ENCODE peak calls at places on chromosomes 11 and 22, in six cellular contexts. One of them, this sample, is unnamed.

GRCh38 chr11:126277322-126277721 is 5.6 kb upstream of the TIRAP start:
- DNase-seq in K562: no peak
- DNase-seq in IMR-90: no peak
- DNase-seq in SK-N-SH: no peak
- DNase-seq in H1: no peak
- DNase-seq in HepG2: no peak
- DNase-seq in this sample: no peak

GRCh38 chr11:90434858-90435257 is 212.0 kb upstream of the CHORDC1 start:
- DNase-seq in K562: no peak
- DNase-seq in IMR-90: no peak
- DNase-seq in SK-N-SH: no peak
- DNase-seq in H1: no peak
- DNase-seq in HepG2: peak; percentile 35
- DNase-seq in this sample: no peak

GRCh38 chr11:130846606-130847005 is 69.7 kb downstream of the SNX19 start:
- DNase-seq in K562: no peak
- DNase-seq in IMR-90: peak; percentile 29
- DNase-seq in SK-N-SH: no peak
- DNase-seq in H1: no peak
- DNase-seq in HepG2: peak; percentile 20
- DNase-seq in this sample: no peak

GRCh38 chr22:40040927-40041326 is 46.2 kb downstream of the FAM83F start:
- DNase-seq in K562: peak; percentile 45
- DNase-seq in IMR-90: no peak
- DNase-seq in SK-N-SH: no peak
- DNase-seq in H1: no peak
- DNase-seq in HepG2: no peak
- DNase-seq in this sample: no peak

GRCh38 chr22:23915230-23915754 is 21.1 kb downstream of the MIF start:
- DNase-seq in K562: no peak
- DNase-seq in IMR-90: no peak
- DNase-seq in SK-N-SH: no peak
- DNase-seq in H1: no peak
- DNase-seq in HepG2: no peak
- DNase-seq in this sample: no peak

GRCh38 chr11:114129699-114130659 is 70.5 kb downstream of the ZBTB16 start:
- DNase-seq in K562: no peak
- DNase-seq in IMR-90: no peak
- DNase-seq in SK-N-SH: no peak
- DNase-seq in H1: no peak
- DNase-seq in HepG2: no peak
- DNase-seq in this sample: no peak

GRCh38 chr22:41742918-41743317 is 43.6 kb downstream of the MEI1 start:
- DNase-seq in K562: no peak
- DNase-seq in IMR-90: no peak
- DNase-seq in SK-N-SH: no peak
- DNase-seq in H1: no peak
- DNase-seq in HepG2: no peak
- DNase-seq in this sample: no peak

GRCh38 chr11:128716661-128717210 is 22.9 kb downstream of the FLI1 start:
- DNase-seq in K562: no peak
- DNase-seq in IMR-90: peak; percentile 62
- DNase-seq in SK-N-SH: no peak
- DNase-seq in H1: no peak
- DNase-seq in HepG2: no peak
- DNase-seq in this sample: no peak

GRCh38 chr22:20206709-20207215 is 55.9 kb upstream of the CCDC188 start:
- DNase-seq in K562: peak; percentile 87
- DNase-seq in IMR-90: peak; percentile 22
- DNase-seq in SK-N-SH: no peak
- DNase-seq in H1: no peak
- DNase-seq in HepG2: no peak
- DNase-seq in this sample: no peak

GRCh38 chr11:60756307-60757032 is at the start of gene MS4A15:
- DNase-seq in K562: peak; percentile 54
- DNase-seq in IMR-90: no peak
- DNase-seq in SK-N-SH: peak; percentile 57
- DNase-seq in H1: no peak
- DNase-seq in HepG2: peak; percentile 36
- DNase-seq in this sample: no peak

GRCh38 chr11:17814546-17814945 is 80.0 kb downstream of the KCNC1 start:
- DNase-seq in K562: no peak
- DNase-seq in IMR-90: no peak
- DNase-seq in SK-N-SH: no peak
- DNase-seq in H1: no peak
- DNase-seq in HepG2: no peak
- DNase-seq in this sample: no peak

GRCh38 chr11:64305075-64305690 is at the start of gene ESRRA:
- DNase-seq in K562: peak; percentile 99
- DNase-seq in IMR-90: peak; percentile 96
- DNase-seq in SK-N-SH: peak; percentile 100
- DNase-seq in H1: peak; percentile 99
- DNase-seq in HepG2: peak; percentile 97
- DNase-seq in this sample: peak; percentile 94

GRCh38 chr11:114438303-114438702 is 964 bp upstream of the REXO2 start:
- DNase-seq in K562: no peak
- DNase-seq in IMR-90: peak; percentile 4
- DNase-seq in SK-N-SH: no peak
- DNase-seq in H1: no peak
- DNase-seq in HepG2: no peak
- DNase-seq in this sample: no peak

GRCh38 chr22:36819112-36819511 is 2.3 kb upstream of the PVALB start:
- DNase-seq in K562: no peak
- DNase-seq in IMR-90: no peak
- DNase-seq in SK-N-SH: no peak
- DNase-seq in H1: no peak
- DNase-seq in HepG2: no peak
- DNase-seq in this sample: no peak

GRCh38 chr11:17845431-17845881 is 110.9 kb downstream of the KCNC1 start:
- DNase-seq in K562: no peak
- DNase-seq in IMR-90: peak; percentile 91
- DNase-seq in SK-N-SH: no peak
- DNase-seq in H1: no peak
- DNase-seq in HepG2: no peak
- DNase-seq in this sample: no peak

GRCh38 chr11:125174057-125174456 is 9.5 kb downstream of the PKNOX2 start:
- DNase-seq in K562: no peak
- DNase-seq in IMR-90: no peak
- DNase-seq in SK-N-SH: no peak
- DNase-seq in H1: no peak
- DNase-seq in HepG2: no peak
- DNase-seq in this sample: no peak

GRCh38 chr22:36323182-36323854 is 64.4 kb downstream of the MYH9 start:
- DNase-seq in K562: no peak
- DNase-seq in IMR-90: peak; percentile 71
- DNase-seq in SK-N-SH: no peak
- DNase-seq in H1: no peak
- DNase-seq in HepG2: no peak
- DNase-seq in this sample: no peak

GRCh38 chr11:69801513-69802335 is 17.5 kb downstream of the FGF3 start:
- DNase-seq in K562: peak; percentile 59
- DNase-seq in IMR-90: no peak
- DNase-seq in SK-N-SH: peak; percentile 75
- DNase-seq in H1: peak; percentile 59
- DNase-seq in HepG2: peak; percentile 34
- DNase-seq in this sample: no peak

GRCh38 chr11:88282789-88283188 is 54.7 kb downstream of the CTSC start:
- DNase-seq in K562: no peak
- DNase-seq in IMR-90: no peak
- DNase-seq in SK-N-SH: no peak
- DNase-seq in H1: no peak
- DNase-seq in HepG2: no peak
- DNase-seq in this sample: no peak

GRCh38 chr11:44290206-44290605 is 19.7 kb downstream of the ALX4 start:
- DNase-seq in K562: no peak
- DNase-seq in IMR-90: no peak
- DNase-seq in SK-N-SH: no peak
- DNase-seq in H1: no peak
- DNase-seq in HepG2: no peak
- DNase-seq in this sample: no peak

GRCh38 chr11:111910637-111911562 is 670 bp downstream of the CRYAB start:
- DNase-seq in K562: peak; percentile 82
- DNase-seq in IMR-90: no peak
- DNase-seq in SK-N-SH: no peak
- DNase-seq in H1: no peak
- DNase-seq in HepG2: no peak
- DNase-seq in this sample: no peak

GRCh38 chr22:36398602-36399472 is 11.1 kb upstream of the MYH9 start:
- DNase-seq in K562: no peak
- DNase-seq in IMR-90: peak; percentile 87
- DNase-seq in SK-N-SH: no peak
- DNase-seq in H1: no peak
- DNase-seq in HepG2: peak; percentile 51
- DNase-seq in this sample: no peak

GRCh38 chr11:11135820-11136476 is 217.1 kb downstream of the CSNK2A3 start:
- DNase-seq in K562: no peak
- DNase-seq in IMR-90: no peak
- DNase-seq in SK-N-SH: no peak
- DNase-seq in H1: no peak
- DNase-seq in HepG2: no peak
- DNase-seq in this sample: no peak

GRCh38 chr22:47129902-47130301 is 367.5 kb downstream of the TBC1D22A start:
- DNase-seq in K562: peak; percentile 77
- DNase-seq in IMR-90: no peak
- DNase-seq in SK-N-SH: no peak
- DNase-seq in H1: no peak
- DNase-seq in HepG2: no peak
- DNase-seq in this sample: no peak

GRCh38 chr11:121466063-121466794 is 13.5 kb upstream of the SORL1-AS1 start:
- DNase-seq in K562: no peak
- DNase-seq in IMR-90: peak; percentile 95
- DNase-seq in SK-N-SH: peak; percentile 79
- DNase-seq in H1: peak; percentile 78
- DNase-seq in HepG2: peak; percentile 76
- DNase-seq in this sample: no peak

GRCh38 chr11:8767466-8768142 is 85.0 kb downstream of the RPL27A start:
- DNase-seq in K562: no peak
- DNase-seq in IMR-90: no peak
- DNase-seq in SK-N-SH: no peak
- DNase-seq in H1: no peak
- DNase-seq in HepG2: no peak
- DNase-seq in this sample: no peak

GRCh38 chr11:82976786-82977185 is 75.2 kb downstream of the DDIAS start:
- DNase-seq in K562: no peak
- DNase-seq in IMR-90: no peak
- DNase-seq in SK-N-SH: no peak
- DNase-seq in H1: no peak
- DNase-seq in HepG2: no peak
- DNase-seq in this sample: no peak

GRCh38 chr22:47030881-47031627 is 268.6 kb downstream of the TBC1D22A start:
- DNase-seq in K562: no peak
- DNase-seq in IMR-90: no peak
- DNase-seq in SK-N-SH: no peak
- DNase-seq in H1: no peak
- DNase-seq in HepG2: no peak
- DNase-seq in this sample: no peak

GRCh38 chr11:17760102-17761029 is 25.8 kb downstream of the KCNC1 start:
- DNase-seq in K562: peak; percentile 87
- DNase-seq in IMR-90: peak; percentile 39
- DNase-seq in SK-N-SH: peak; percentile 68
- DNase-seq in H1: peak; percentile 77
- DNase-seq in HepG2: peak; percentile 69
- DNase-seq in this sample: peak; percentile 12

GRCh38 chr11:124301482-124301881 is 12.3 kb downstream of the OR8D1 start:
- DNase-seq in K562: no peak
- DNase-seq in IMR-90: peak; percentile 54
- DNase-seq in SK-N-SH: no peak
- DNase-seq in H1: no peak
- DNase-seq in HepG2: no peak
- DNase-seq in this sample: no peak

GRCh38 chr11:18036456-18036855 is 9.6 kb downstream of the TPH1 start:
- DNase-seq in K562: no peak
- DNase-seq in IMR-90: no peak
- DNase-seq in SK-N-SH: no peak
- DNase-seq in H1: no peak
- DNase-seq in HepG2: no peak
- DNase-seq in this sample: no peak

GRCh38 chr11:114209904-114210303 is 86.3 kb upstream of the NNMT start:
- DNase-seq in K562: no peak
- DNase-seq in IMR-90: no peak
- DNase-seq in SK-N-SH: no peak
- DNase-seq in H1: no peak
- DNase-seq in HepG2: peak; percentile 68
- DNase-seq in this sample: no peak

GRCh38 chr11:70110538-70111055 is 32.5 kb downstream of the ANO1 start:
- DNase-seq in K562: peak; percentile 31
- DNase-seq in IMR-90: no peak
- DNase-seq in SK-N-SH: no peak
- DNase-seq in H1: no peak
- DNase-seq in HepG2: no peak
- DNase-seq in this sample: no peak

DNA sequence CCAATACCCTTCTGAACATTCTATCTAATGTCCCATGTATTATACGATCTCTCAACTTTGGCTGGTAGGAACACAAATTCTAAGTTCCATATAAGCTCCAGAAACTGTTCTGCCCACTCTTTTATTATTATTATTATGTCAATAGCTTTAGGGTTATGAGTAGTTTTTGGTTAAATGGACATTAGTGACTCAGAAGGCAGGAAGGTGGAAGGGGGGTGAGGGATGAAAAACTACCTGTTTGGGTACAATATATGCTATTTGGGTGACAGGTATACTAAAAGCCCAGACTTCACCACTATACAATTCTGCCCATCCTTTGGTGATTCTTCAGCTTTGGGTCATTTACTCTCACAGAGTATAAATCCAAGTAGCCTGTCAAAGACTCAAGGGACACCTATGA is 22.5 kb upstream of the TRIM29 start:
- DNase-seq in K562: no peak
- DNase-seq in IMR-90: no peak
- DNase-seq in SK-N-SH: no peak
- DNase-seq in H1: no peak
- DNase-seq in HepG2: no peak
- DNase-seq in this sample: no peak
- H3K27me3 ChIP-seq in K562: no peaks in the 10 kb centered on the region
- H3K27me3 ChIP-seq in IMR-90: peaks cover 8% of the 10 kb centered on the region
- H3K27me3 ChIP-seq in SK-N-SH: no peaks in the 10 kb centered on the region
- H3K27me3 ChIP-seq in H1: no peaks in the 10 kb centered on the region
- H3K27me3 ChIP-seq in HepG2: peaks cover 4% of the 10 kb centered on the region
- H3K27me3 ChIP-seq in this sample: no peaks in the 10 kb centered on the region

GRCh38 chr11:68398870-68399865 is 61.4 kb upstream of the PPP6R3 start:
- DNase-seq in K562: no peak
- DNase-seq in IMR-90: no peak
- DNase-seq in SK-N-SH: peak; percentile 72
- DNase-seq in H1: no peak
- DNase-seq in HepG2: no peak
- DNase-seq in this sample: no peak
- TF ChIP-seq RFX5 in K562: no peak
- TF ChIP-seq RFX5 in IMR-90: no peak
- TF ChIP-seq RFX5 in SK-N-SH: no peak
- TF ChIP-seq RFX5 in H1: no peak
- TF ChIP-seq RFX5 in HepG2: no peak
- TF ChIP-seq RFX5 in this sample: no peak

GRCh38 chr22:49046000-49046545 is 781.6 kb downstream of the BRD1 start:
- DNase-seq in K562: no peak
- DNase-seq in IMR-90: no peak
- DNase-seq in SK-N-SH: no peak
- DNase-seq in H1: no peak
- DNase-seq in HepG2: no peak
- DNase-seq in this sample: no peak
- H3K27me3 ChIP-seq in K562: peaks cover 22% of the 10 kb centered on the region
- H3K27me3 ChIP-seq in IMR-90: no peaks in the 10 kb centered on the region
- H3K27me3 ChIP-seq in SK-N-SH: no peaks in the 10 kb centered on the region
- H3K27me3 ChIP-seq in H1: no peaks in the 10 kb centered on the region
- H3K27me3 ChIP-seq in HepG2: peaks cover 84% of the 10 kb centered on the region
- H3K27me3 ChIP-seq in this sample: no peaks in the 10 kb centered on the region

GRCh38 chr11:120182790-120183491 is 27.9 kb upstream of the OAF start:
- DNase-seq in K562: peak; percentile 31
- DNase-seq in IMR-90: no peak
- DNase-seq in SK-N-SH: no peak
- DNase-seq in H1: no peak
- DNase-seq in HepG2: peak; percentile 73
- DNase-seq in this sample: no peak
- TF ChIP-seq RFX5 in K562: no peak
- TF ChIP-seq RFX5 in IMR-90: no peak
- TF ChIP-seq RFX5 in SK-N-SH: no peak
- TF ChIP-seq RFX5 in H1: no peak
- TF ChIP-seq RFX5 in HepG2: no peak
- TF ChIP-seq RFX5 in this sample: no peak

This sample was measured in GM12878.